ENCODE peak calls at places on chromosomes 3 and 15, in eight cellular contexts. One of them, this sample, is unnamed.

GRCh38 chr3:178385280-178385952 is 150.8 kb upstream of the KCNMB2 start:
- DNase-seq in AG08395: peak; percentile 42
- DNase-seq in thoracic aorta: no peak
- DNase-seq in dorsolateral prefrontal cortex: no peak
- DNase-seq in stimulated activated CD8-positive, alpha-beta memory T cell treated with anti-CD3 and anti-CD28 coated beads, Interleukin-4, amount 100 ng/mL, for 4 hours: no peak
- DNase-seq in NCI-H345: peak; percentile 64
- DNase-seq in left cardiac atrium: no peak
- DNase-seq in activated CD8-positive, alpha-beta T cell treated with anti-CD3 and anti-CD28 coated beads for 36 hours: peak; percentile 11
- DNase-seq in this sample: no peak

GRCh38 chr3:151087648-151088047 is 2.2 kb downstream of the MED12L start:
- DNase-seq in AG08395: no peak
- DNase-seq in thoracic aorta: no peak
- DNase-seq in dorsolateral prefrontal cortex: no peak
- DNase-seq in stimulated activated CD8-positive, alpha-beta memory T cell treated with anti-CD3 and anti-CD28 coated beads, Interleukin-4, amount 100 ng/mL, for 4 hours: no peak
- DNase-seq in NCI-H345: no peak
- DNase-seq in left cardiac atrium: no peak
- DNase-seq in activated CD8-positive, alpha-beta T cell treated with anti-CD3 and anti-CD28 coated beads for 36 hours: no peak
- DNase-seq in this sample: no peak

GRCh38 chr3:150300376-150300775 is 107.7 kb upstream of the TSC22D2 start:
- DNase-seq in AG08395: no peak
- DNase-seq in thoracic aorta: no peak
- DNase-seq in dorsolateral prefrontal cortex: no peak
- DNase-seq in stimulated activated CD8-positive, alpha-beta memory T cell treated with anti-CD3 and anti-CD28 coated beads, Interleukin-4, amount 100 ng/mL, for 4 hours: no peak
- DNase-seq in NCI-H345: no peak
- DNase-seq in left cardiac atrium: no peak
- DNase-seq in activated CD8-positive, alpha-beta T cell treated with anti-CD3 and anti-CD28 coated beads for 36 hours: no peak
- DNase-seq in this sample: no peak

GRCh38 chr3:17850448-17850847 is 108.0 kb upstream of the TBC1D5 start:
- DNase-seq in AG08395: peak; percentile 66
- DNase-seq in thoracic aorta: no peak
- DNase-seq in dorsolateral prefrontal cortex: no peak
- DNase-seq in stimulated activated CD8-positive, alpha-beta memory T cell treated with anti-CD3 and anti-CD28 coated beads, Interleukin-4, amount 100 ng/mL, for 4 hours: no peak
- DNase-seq in NCI-H345: no peak
- DNase-seq in left cardiac atrium: no peak
- DNase-seq in activated CD8-positive, alpha-beta T cell treated with anti-CD3 and anti-CD28 coated beads for 36 hours: no peak
- DNase-seq in this sample: no peak

GRCh38 chr3:186909078-186909853 is 21.1 kb upstream of the ST6GAL1 start:
- DNase-seq in AG08395: no peak
- DNase-seq in thoracic aorta: no peak
- DNase-seq in dorsolateral prefrontal cortex: no peak
- DNase-seq in stimulated activated CD8-positive, alpha-beta memory T cell treated with anti-CD3 and anti-CD28 coated beads, Interleukin-4, amount 100 ng/mL, for 4 hours: peak; percentile 60
- DNase-seq in NCI-H345: no peak
- DNase-seq in left cardiac atrium: peak; percentile 53
- DNase-seq in activated CD8-positive, alpha-beta T cell treated with anti-CD3 and anti-CD28 coated beads for 36 hours: peak; percentile 91
- DNase-seq in this sample: peak; percentile 69

GRCh38 chr15:69576035-69576526 is 123.5 kb downstream of the RPLP1 start:
- DNase-seq in AG08395: peak; percentile 68
- DNase-seq in thoracic aorta: no peak
- DNase-seq in dorsolateral prefrontal cortex: peak; percentile 57
- DNase-seq in stimulated activated CD8-positive, alpha-beta memory T cell treated with anti-CD3 and anti-CD28 coated beads, Interleukin-4, amount 100 ng/mL, for 4 hours: peak; percentile 27
- DNase-seq in NCI-H345: peak; percentile 51
- DNase-seq in left cardiac atrium: peak; percentile 60
- DNase-seq in activated CD8-positive, alpha-beta T cell treated with anti-CD3 and anti-CD28 coated beads for 36 hours: peak; percentile 78
- DNase-seq in this sample: no peak

GRCh38 chr3:172129868-172130751 is 90.7 kb downstream of the FNDC3B start:
- DNase-seq in AG08395: peak; percentile 93
- DNase-seq in thoracic aorta: peak; percentile 92
- DNase-seq in dorsolateral prefrontal cortex: no peak
- DNase-seq in stimulated activated CD8-positive, alpha-beta memory T cell treated with anti-CD3 and anti-CD28 coated beads, Interleukin-4, amount 100 ng/mL, for 4 hours: peak; percentile 47
- DNase-seq in NCI-H345: no peak
- DNase-seq in left cardiac atrium: peak; percentile 92
- DNase-seq in activated CD8-positive, alpha-beta T cell treated with anti-CD3 and anti-CD28 coated beads for 36 hours: peak; percentile 73
- DNase-seq in this sample: peak; percentile 93

GRCh38 chr3:150252462-150252861 is 155.6 kb upstream of the TSC22D2 start:
- DNase-seq in AG08395: no peak
- DNase-seq in thoracic aorta: no peak
- DNase-seq in dorsolateral prefrontal cortex: no peak
- DNase-seq in stimulated activated CD8-positive, alpha-beta memory T cell treated with anti-CD3 and anti-CD28 coated beads, Interleukin-4, amount 100 ng/mL, for 4 hours: no peak
- DNase-seq in NCI-H345: no peak
- DNase-seq in left cardiac atrium: no peak
- DNase-seq in activated CD8-positive, alpha-beta T cell treated with anti-CD3 and anti-CD28 coated beads for 36 hours: no peak
- DNase-seq in this sample: no peak

GRCh38 chr3:57691411-57692133 is 1.3 kb downstream of the DENND6A start:
- DNase-seq in AG08395: no peak
- DNase-seq in thoracic aorta: no peak
- DNase-seq in dorsolateral prefrontal cortex: no peak
- DNase-seq in stimulated activated CD8-positive, alpha-beta memory T cell treated with anti-CD3 and anti-CD28 coated beads, Interleukin-4, amount 100 ng/mL, for 4 hours: no peak
- DNase-seq in NCI-H345: no peak
- DNase-seq in left cardiac atrium: no peak
- DNase-seq in activated CD8-positive, alpha-beta T cell treated with anti-CD3 and anti-CD28 coated beads for 36 hours: peak; percentile 26
- DNase-seq in this sample: no peak

GRCh38 chr3:23159929-23160328 is 43.2 kb upstream of the UBE2E2 start:
- DNase-seq in AG08395: peak; percentile 80
- DNase-seq in thoracic aorta: no peak
- DNase-seq in dorsolateral prefrontal cortex: no peak
- DNase-seq in stimulated activated CD8-positive, alpha-beta memory T cell treated with anti-CD3 and anti-CD28 coated beads, Interleukin-4, amount 100 ng/mL, for 4 hours: no peak
- DNase-seq in NCI-H345: peak; percentile 10
- DNase-seq in left cardiac atrium: no peak
- DNase-seq in activated CD8-positive, alpha-beta T cell treated with anti-CD3 and anti-CD28 coated beads for 36 hours: no peak
- DNase-seq in this sample: no peak

GRCh38 chr3:5841609-5842008 is 654.1 kb downstream of the EDEM1 start:
- DNase-seq in AG08395: no peak
- DNase-seq in thoracic aorta: no peak
- DNase-seq in dorsolateral prefrontal cortex: no peak
- DNase-seq in stimulated activated CD8-positive, alpha-beta memory T cell treated with anti-CD3 and anti-CD28 coated beads, Interleukin-4, amount 100 ng/mL, for 4 hours: no peak
- DNase-seq in NCI-H345: no peak
- DNase-seq in left cardiac atrium: no peak
- DNase-seq in activated CD8-positive, alpha-beta T cell treated with anti-CD3 and anti-CD28 coated beads for 36 hours: no peak
- DNase-seq in this sample: no peak

GRCh38 chr3:185585523-185585861 is 603 bp upstream of the SENP2 start:
- DNase-seq in AG08395: no peak
- DNase-seq in thoracic aorta: no peak
- DNase-seq in dorsolateral prefrontal cortex: no peak
- DNase-seq in stimulated activated CD8-positive, alpha-beta memory T cell treated with anti-CD3 and anti-CD28 coated beads, Interleukin-4, amount 100 ng/mL, for 4 hours: no peak
- DNase-seq in NCI-H345: no peak
- DNase-seq in left cardiac atrium: no peak
- DNase-seq in activated CD8-positive, alpha-beta T cell treated with anti-CD3 and anti-CD28 coated beads for 36 hours: no peak
- DNase-seq in this sample: no peak